ENCODE peak calls at places on chromosome X, in eight cellular contexts. X is HCT116; G is A673; M is activated CD4-positive, alpha-beta T cell treated with anti-CD3 and anti-CD28 coated beads for 4 hours; A is immature natural killer cell; O is activated B cell treated with CpG ODN at 0.5 μM for 24 hours; I is activated T-helper 1 cell treated with anti-CD3 and anti-CD28 coated beads, Interleukin-2, amount 50 U/mL, for 16 hours; P is cardiac fibroblast. Z is an unnamed sample.

GRCh38 chrX:104513162-104513561 is 52.8 kb upstream of the IL1RAPL2 start:
- DNase-seq in A (no peak), G (no peak), O (no peak), P (no peak), X (no peak), I (no peak), M (no peak), Z (no peak)

GRCh38 chrX:107000013-107000515 is at the start of gene MORC4:
- DNase-seq in A (peak), G (peak), I (peak), M (peak), P (peak), X (peak), O (peak), Z (peak)

GRCh38 chrX:93420635-93421034 is 252.7 kb downstream of the NAP1L3 start:
- DNase-seq in P (no peak), M (no peak), G (no peak), A (no peak), X (no peak), I (no peak), O (no peak), Z (no peak)

GRCh38 chrX:5852941-5853340 is 375.7 kb downstream of the NLGN4X start:
- DNase-seq in A (no peak), M (no peak), I (no peak), P (no peak), G (no peak), O (no peak), X (no peak), Z (no peak)

GRCh38 chrX:11970935-11971334 is 167.3 kb upstream of the FRMPD4 start:
- DNase-seq in M (no peak), X (no peak), A (no peak), G (no peak), P (peak), O (no peak), I (no peak), Z (no peak)

GRCh38 chrX:11533211-11533651 is 132.5 kb downstream of the ARHGAP6 start:
- DNase-seq in X (peak), G (peak), I (no peak), P (peak), O (no peak), A (peak), M (no peak), Z (peak)

GRCh38 chrX:13732246-13733067 is 2.0 kb downstream of the TRAPPC2 start:
- DNase-seq in P (peak), X (no peak), M (no peak), O (no peak), I (no peak), G (peak), A (no peak), Z (no peak)

GRCh38 chrX:38055170-38055847 is 49.0 kb downstream of the SYTL5 start:
- DNase-seq in I (no peak), M (no peak), P (peak), X (no peak), G (peak), O (no peak), A (no peak), Z (no peak)

GRCh38 chrX:5976332-5976731 is 252.3 kb downstream of the NLGN4X start:
- DNase-seq in A (no peak), I (no peak), X (no peak), G (peak), M (no peak), P (no peak), O (no peak), Z (no peak)

GRCh38 chrX:153769158-153769864 is 5.3 kb downstream of the PLXNB3 start:
- DNase-seq in P (no peak), O (no peak), G (no peak), M (no peak), I (no peak), A (no peak), X (no peak), Z (no peak)

GRCh38 chrX:5458300-5458699 is 770.4 kb downstream of the NLGN4X start:
- DNase-seq in M (no peak), A (no peak), O (no peak), X (no peak), I (no peak), G (peak), P (no peak), Z (no peak)

GRCh38 chrX:117510453-117510852 is 606.2 kb downstream of the KLHL13 start:
- DNase-seq in I (no peak), G (peak), M (no peak), X (no peak), P (no peak), O (no peak), A (no peak), Z (no peak)

GRCh38 chrX:47361538-47362511 is 8.6 kb upstream of the ZNF157 start:
- DNase-seq in P (peak), X (peak), A (peak), O (peak), I (no peak), M (no peak), G (peak), Z (peak)

GRCh38 chrX:10006086-10006485 is 38.9 kb downstream of the CLDN34 start:
- DNase-seq in I (no peak), A (no peak), P (no peak), O (no peak), G (no peak), M (no peak), X (no peak), Z (no peak)

GRCh38 chrX:8484360-8484759 is 19.7 kb downstream of the VCX3B start:
- DNase-seq in G (no peak), A (no peak), M (no peak), I (no peak), O (no peak), P (no peak), X (no peak), Z (no peak)

GRCh38 chrX:123964155-123964554 is 2.6 kb downstream of the STAG2 start:
- DNase-seq in M (no peak), I (no peak), A (no peak), G (no peak), P (peak), O (no peak), X (no peak), Z (no peak)

GRCh38 chrX:117992324-117992723 is 124.3 kb downstream of the KLHL13 start:
- DNase-seq in X (no peak), M (no peak), A (no peak), I (no peak), G (no peak), O (no peak), P (no peak), Z (no peak)

GRCh38 chrX:153397256-153397960 is 3.7 kb downstream of the PNMA6E start:
- DNase-seq in P (no peak), A (no peak), G (no peak), X (no peak), I (no peak), O (no peak), M (no peak), Z (no peak)

GRCh38 chrX:133913009-133913408 is 72.4 kb downstream of the GPC3 start:
- DNase-seq in I (no peak), A (no peak), O (no peak), G (no peak), M (no peak), X (no peak), P (no peak), Z (no peak)

GRCh38 chrX:39576081-39576701 is 521.6 kb downstream of the BCOR start:
- DNase-seq in O (no peak), X (no peak), G (no peak), I (no peak), P (no peak), M (no peak), A (no peak), Z (no peak)

GRCh38 chrX:52410439-52411394 is 41.9 kb downstream of the XAGE2 start:
- DNase-seq in G (no peak), P (no peak), O (no peak), X (no peak), M (no peak), A (no peak), I (no peak), Z (no peak)

GRCh38 chrX:129318375-129318774 is 204.9 kb downstream of the SMARCA1 start:
- DNase-seq in G (peak), P (peak), A (no peak), I (no peak), O (no peak), M (no peak), X (peak), Z (no peak)

GRCh38 chrX:121254336-121254735 is 206.9 kb downstream of the GLUD2 start:
- DNase-seq in X (no peak), G (peak), A (no peak), I (no peak), M (no peak), O (no peak), P (peak), Z (no peak)

GRCh38 chrX:132615396-132616131 is 126.7 kb upstream of the MBNL3 start:
- DNase-seq in M (peak), X (peak), I (peak), A (peak), G (peak), P (peak), O (peak), Z (peak)

Z was measured in CD4-positive, alpha-beta memory T cell.